ENCODE peak calls at places on chromosomes 3 and 15, in ten cellular contexts. V is kidney, C is uterus, U is HepG2, K is kidney epithelial cell, G is BJ, J is upper lobe of right lung, I is mammary epithelial cell, F is bronchial epithelial cell, P is brain microvascular endothelial cell. H is an unnamed sample. For H3K36me3, the result is how much of the 10 kb centered on the place peaks cover.

GRCh38 chr3:110423276-110423675 is 648.3 kb upstream of the NECTIN3 start:
- DNase-seq in V (no peak), C (no peak), U (no peak), K (no peak), G (no peak), J (no peak), I (no peak), F (no peak), P (no peak), H (no peak)

GRCh38 chr15:48385431-48385830 is 54.2 kb downstream of the DUT start:
- DNase-seq in V (no peak), C (peak), U (no peak), K (no peak), G (peak), J (no peak), I (no peak), F (peak), P (peak), H (no peak)

GRCh38 chr3:106458952-106459351 is 590.1 kb upstream of the CBLB start:
- DNase-seq in V (no peak), C (no peak), U (no peak), K (no peak), G (no peak), J (no peak), I (no peak), F (no peak), P (no peak), H (no peak)

GRCh38 chr3:66038726-66039589 is at the start of gene MAGI1:
- DNase-seq in V (peak), C (peak), U (peak), K (peak), G (peak), J (peak), I (peak), F (peak), P (peak), H (peak)

GRCh38 chr3:39213613-39214012 is 21.2 kb upstream of the XIRP1 start:
- DNase-seq in V (no peak), C (no peak), U (no peak), K (no peak), G (no peak), J (no peak), I (no peak), F (no peak), P (no peak), H (no peak)

GRCh38 chr3:117252208-117252607 is 542.6 kb downstream of the TUSC7 start:
- DNase-seq in V (no peak), C (no peak), U (no peak), K (peak), G (no peak), J (no peak), I (no peak), F (peak), P (no peak), H (no peak)

GRCh38 chr3:142976621-142977398 is 13.3 kb upstream of the PAQR9 start:
- DNase-seq in V (peak), C (peak), U (peak), K (peak), G (peak), J (peak), I (peak), F (peak), P (peak), H (peak)

GRCh38 chr3:168870892-168871291 is 775.2 kb upstream of the GOLIM4 start:
- DNase-seq in V (no peak), C (no peak), U (peak), K (no peak), G (no peak), J (no peak), I (peak), F (peak), P (no peak), H (no peak)

GRCh38 chr15:80876034-80876433 is 96.9 kb downstream of the CEMIP start:
- DNase-seq in V (no peak), C (no peak), U (no peak), K (no peak), G (no peak), J (no peak), I (no peak), F (no peak), P (no peak), H (peak)

GRCh38 chr3:134366221-134366927 is 7.9 kb downstream of the AMOTL2 start:
- DNase-seq in V (peak), C (no peak), U (no peak), K (no peak), G (no peak), J (no peak), I (no peak), F (no peak), P (no peak), H (peak)

GRCh38 chr3:52246728-52247454 is 1.3 kb downstream of the PPM1M start:
- DNase-seq in V (no peak), C (peak), U (no peak), K (no peak), G (no peak), J (peak), I (no peak), F (no peak), P (no peak), H (peak)

GRCh38 chr3:55746808-55747413 is 259.8 kb upstream of the WNT5A start:
- DNase-seq in V (no peak), C (no peak), U (no peak), K (no peak), G (no peak), J (no peak), I (no peak), F (peak), P (no peak), H (no peak)

GRCh38 chr3:178385280-178385952 is 150.8 kb upstream of the KCNMB2 start:
- DNase-seq in V (no peak), C (no peak), U (peak), K (no peak), G (no peak), J (no peak), I (peak), F (peak), P (peak), H (no peak)

GRCh38 chr3:135650309-135650708 is 315.2 kb upstream of the PPP2R3A start:
- DNase-seq in V (no peak), C (no peak), U (no peak), K (no peak), G (no peak), J (no peak), I (no peak), F (no peak), P (no peak), H (no peak)

GRCh38 chr3:41920406-41920970 is 41.4 kb downstream of the ULK4 start:
- DNase-seq in V (no peak), C (no peak), U (no peak), K (no peak), G (no peak), J (no peak), I (no peak), F (no peak), P (no peak), H (no peak)

GRCh38 chr3:135034881-135035440 is 239.9 kb downstream of the EPHB1 start:
- DNase-seq in V (no peak), C (no peak), U (no peak), K (peak), G (no peak), J (no peak), I (no peak), F (no peak), P (no peak), H (no peak)

GRCh38 chr15:90451215-90451850 is 63.3 kb downstream of the IQGAP1 start:
- DNase-seq in V (no peak), C (no peak), U (no peak), K (no peak), G (peak), J (no peak), I (peak), F (peak), P (peak), H (no peak)

GRCh38 chr15:91915576-91915975 is 62.1 kb downstream of the SLCO3A1 start:
- DNase-seq in V (no peak), C (no peak), U (no peak), K (no peak), G (no peak), J (no peak), I (no peak), F (no peak), P (no peak), H (no peak)

GRCh38 chr3:62065985-62066693 is 307.2 kb downstream of the FEZF2 start:
- DNase-seq in V (no peak), C (no peak), U (no peak), K (no peak), G (peak), J (no peak), I (no peak), F (no peak), P (no peak), H (no peak)

GRCh38 chr3:52892625-52893311 is 4.6 kb downstream of the STIMATE start:
- DNase-seq in V (no peak), C (no peak), U (no peak), K (no peak), G (no peak), J (no peak), I (no peak), F (peak), P (no peak), H (no peak)

GRCh38 chr3:3305087-3305486 is 125.6 kb upstream of the CRBN start:
- DNase-seq in V (no peak), C (no peak), U (no peak), K (no peak), G (no peak), J (no peak), I (no peak), F (no peak), P (no peak), H (no peak)

GRCh38 chr15:101091080-101092017 is 160.5 kb downstream of the CHSY1 start:
- DNase-seq in V (no peak), C (peak), U (peak), K (no peak), G (peak), J (no peak), I (peak), F (no peak), P (peak), H (peak)

GRCh38 chr15:101088788-101089578 is 162.9 kb downstream of the CHSY1 start:
- DNase-seq in V (peak), C (peak), U (peak), K (no peak), G (no peak), J (peak), I (peak), F (peak), P (peak), H (peak)

GRCh38 chr15:101088311-101088710 is 163.5 kb downstream of the CHSY1 start:
- DNase-seq in V (no peak), C (no peak), U (no peak), K (no peak), G (no peak), J (no peak), I (no peak), F (no peak), P (no peak), H (no peak)

GRCh38 chr15:101090460-101090853 is 161.4 kb downstream of the CHSY1 start:
- DNase-seq in V (no peak), C (no peak), U (no peak), K (no peak), G (no peak), J (no peak), I (no peak), F (no peak), P (no peak), H (no peak)

GRCh38 chr15:101089579-101090459 is 162.0 kb downstream of the CHSY1 start:
- DNase-seq in V (no peak), C (no peak), U (no peak), K (no peak), G (no peak), J (no peak), I (no peak), F (no peak), P (no peak), H (no peak)
- H3K4me3 ChIP-seq in V (no peak), C (no peak), U (peak), K (no peak), G (no peak), J (no peak), I (no peak), F (no peak), P (no peak), H (no peak)

DNA sequence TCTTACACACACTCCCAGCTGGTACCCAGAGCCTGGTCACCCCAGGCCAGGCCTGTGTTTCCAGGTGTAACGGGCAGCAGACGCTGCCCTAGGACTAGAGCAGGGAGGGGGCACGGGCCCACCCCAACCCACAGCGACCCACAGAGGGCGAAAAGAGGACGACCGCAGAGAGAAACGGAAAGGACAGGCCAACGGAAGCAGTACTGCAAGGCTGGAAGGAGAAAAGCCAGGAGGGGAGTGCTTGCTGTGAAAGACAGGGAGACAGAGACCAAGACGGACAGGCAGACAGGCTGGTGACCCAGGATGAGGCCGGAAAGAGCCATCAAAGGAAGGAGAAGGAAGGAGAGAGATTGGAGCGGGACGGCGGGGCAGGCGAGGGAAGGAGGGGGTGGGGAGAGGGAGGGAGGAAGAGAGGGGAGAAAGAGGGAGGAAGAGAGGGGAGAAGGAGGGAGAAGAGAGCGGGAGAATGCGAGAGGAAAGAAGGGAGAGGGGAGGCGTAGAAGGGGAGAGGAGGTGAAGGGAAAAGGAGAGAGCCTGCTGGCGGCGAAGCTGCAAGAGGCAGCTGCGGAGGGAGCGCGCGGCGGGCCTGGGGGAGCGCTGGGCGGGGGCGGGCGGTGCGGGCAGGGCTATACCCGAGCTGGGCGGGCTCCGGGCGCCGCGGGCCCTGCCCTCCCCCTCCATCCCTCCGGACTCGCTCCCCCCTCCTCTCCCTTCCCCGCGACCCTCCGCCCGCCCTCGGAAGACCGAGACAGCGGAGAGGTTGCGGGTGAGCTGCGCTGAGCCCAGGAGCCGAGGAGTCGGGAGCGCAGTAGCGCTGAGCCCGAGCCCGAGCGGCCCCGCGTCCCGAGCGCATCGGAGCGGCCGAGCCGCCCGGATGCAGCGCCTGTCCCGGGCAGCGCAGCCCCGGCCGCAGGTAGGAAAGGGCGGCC is at the start of gene SLC6A1:
- DNase-seq in V (no peak), C (peak), U (no peak), K (no peak), G (no peak), J (no peak), I (no peak), F (no peak), P (no peak), H (no peak)
- TF ChIP-seq CTCF in V (no peak), C (peak), U (no peak), K (no peak), G (peak), J (peak), I (no peak), F (no peak), P (peak), H (peak)

GRCh38 chr15:40418126-40418525 is 12.5 kb downstream of the IVD start:
- DNase-seq in V (no peak), C (no peak), U (no peak), K (no peak), G (no peak), J (no peak), I (no peak), F (no peak), P (no peak), H (no peak)

GRCh38 chr15:40416056-40416455 is 10.5 kb downstream of the IVD start:
- DNase-seq in V (no peak), C (no peak), U (no peak), K (no peak), G (no peak), J (no peak), I (no peak), F (no peak), P (no peak), H (no peak)

GRCh38 chr15:40413036-40413435 is 7.4 kb downstream of the IVD start:
- DNase-seq in V (no peak), C (no peak), U (no peak), K (no peak), G (no peak), J (no peak), I (no peak), F (no peak), P (no peak), H (no peak)

GRCh38 chr15:40414816-40415215 is 9.2 kb downstream of the IVD start:
- DNase-seq in V (no peak), C (no peak), U (no peak), K (no peak), G (no peak), J (no peak), I (no peak), F (no peak), P (no peak), H (no peak)

DNA sequence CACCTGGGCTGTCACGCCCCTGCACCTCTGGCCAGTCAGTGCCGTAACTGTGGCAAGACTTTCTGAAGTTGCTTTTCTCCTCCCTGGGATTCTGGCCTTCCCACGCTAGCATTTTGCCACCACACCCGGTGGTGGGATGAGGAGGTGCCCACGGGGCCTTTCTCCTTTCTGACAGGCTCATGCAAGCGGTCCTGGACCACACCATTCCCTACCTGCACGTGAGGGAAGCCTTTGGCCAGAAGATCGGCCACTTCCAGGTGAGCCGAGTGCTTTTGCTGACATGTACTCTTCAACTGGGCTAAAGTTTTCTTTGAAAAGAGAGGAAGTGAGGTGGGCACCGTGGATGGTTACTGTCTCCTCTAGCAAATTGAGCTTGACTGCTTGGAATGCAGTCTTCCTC is 9.6 kb downstream of the IVD start:
- DNase-seq in V (no peak), C (no peak), U (no peak), K (no peak), G (no peak), J (no peak), I (no peak), F (no peak), P (no peak), H (no peak)
- H3K36me3 ChIP-seq in V (under half), C (under half), U (under half), K (under half), G (under half), J (half or more), I (under half), F (under half), P (half or more), H (half or more)

DNA sequence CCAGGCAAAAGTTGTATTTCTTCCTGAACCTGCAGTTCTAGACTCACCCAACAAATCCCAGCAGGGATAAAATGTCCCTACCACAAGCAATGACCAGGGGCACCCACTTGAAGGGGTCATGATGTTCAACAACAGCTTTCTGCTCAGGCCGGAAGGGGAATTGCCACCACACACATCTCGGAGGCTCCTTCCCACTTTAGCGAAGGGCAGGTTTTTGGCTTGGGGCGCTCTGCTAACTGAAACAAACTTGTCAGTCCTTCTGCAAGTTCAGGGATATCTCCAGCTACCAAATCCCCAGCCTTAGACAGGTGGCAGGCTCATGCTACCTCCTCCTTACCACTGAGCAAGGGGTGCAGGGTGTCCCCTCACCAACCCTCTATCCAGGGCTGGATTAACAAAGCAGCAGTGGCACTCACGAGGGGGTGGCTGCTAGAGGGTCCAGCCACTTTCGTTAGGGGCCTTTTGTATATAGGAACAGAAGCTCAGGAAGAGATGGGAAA is 2.2 kb downstream of the ADCY5 start:
- DNase-seq in V (no peak), C (no peak), U (no peak), K (no peak), G (no peak), J (no peak), I (no peak), F (no peak), P (no peak), H (no peak)
- H3K4me3 ChIP-seq in V (peak), C (no peak), U (no peak), K (no peak), G (no peak), J (peak), I (no peak), F (no peak), P (no peak), H (peak)

GRCh38 chr3:79019137-79019923 is 748.5 kb downstream of the ROBO1 start:
- DNase-seq in V (peak), C (peak), U (peak), K (peak), G (peak), J (peak), I (peak), F (peak), P (peak), H (peak)

GRCh38 chr3:79019924-79020173 is 747.9 kb downstream of the ROBO1 start:
- DNase-seq in V (no peak), C (no peak), U (no peak), K (no peak), G (no peak), J (no peak), I (no peak), F (no peak), P (no peak), H (no peak)

GRCh38 chr3:79016587-79017380 is 751.0 kb downstream of the ROBO1 start:
- DNase-seq in V (no peak), C (no peak), U (no peak), K (no peak), G (no peak), J (no peak), I (peak), F (peak), P (no peak), H (no peak)

GRCh38 chr3:79015854-79016253 is 751.9 kb downstream of the ROBO1 start:
- DNase-seq in V (no peak), C (no peak), U (no peak), K (no peak), G (no peak), J (no peak), I (no peak), F (no peak), P (no peak), H (no peak)

GRCh38 chr3:79018671-79019136 is 749.1 kb downstream of the ROBO1 start:
- DNase-seq in V (peak), C (peak), U (peak), K (no peak), G (no peak), J (peak), I (peak), F (peak), P (peak), H (peak)
- TF ChIP-seq CTCF in V (no peak), C (no peak), U (peak), K (no peak), G (peak), J (no peak), I (peak), F (peak), P (peak), H (no peak)